ENCODE peak calls at places on chromosomes 11 and 22, in eight cellular contexts. One of them, this sample, is unnamed.

GRCh38 chr11:1277936-1278512 is 31.4 kb downstream of the TOLLIP start:
- DNase-seq in endothelial cell of umbilical vein: no peak
- DNase-seq in transverse colon: no peak
- DNase-seq in GM12878: no peak
- DNase-seq in sigmoid colon: no peak
- DNase-seq in suprapubic skin: no peak
- DNase-seq in HepG2: no peak
- DNase-seq in SK-N-MC: no peak
- DNase-seq in this sample: no peak

GRCh38 chr11:57493507-57494503 is 21.7 kb downstream of the SLC43A1 start:
- DNase-seq in endothelial cell of umbilical vein: peak
- DNase-seq in suprapubic skin: no peak
- DNase-seq in SK-N-MC: no peak
- DNase-seq in GM12878: no peak
- DNase-seq in sigmoid colon: peak
- DNase-seq in HepG2: peak
- DNase-seq in transverse colon: peak
- DNase-seq in this sample: peak

GRCh38 chr11:17206448-17206847 is 1.3 kb downstream of the PIK3C2A start:
- DNase-seq in SK-N-MC: no peak
- DNase-seq in sigmoid colon: no peak
- DNase-seq in endothelial cell of umbilical vein: peak
- DNase-seq in transverse colon: no peak
- DNase-seq in suprapubic skin: no peak
- DNase-seq in HepG2: no peak
- DNase-seq in GM12878: no peak
- DNase-seq in this sample: no peak

GRCh38 chr11:122207505-122207904 is 91.5 kb upstream of the BLID start:
- DNase-seq in transverse colon: no peak
- DNase-seq in sigmoid colon: peak
- DNase-seq in SK-N-MC: no peak
- DNase-seq in GM12878: no peak
- DNase-seq in endothelial cell of umbilical vein: no peak
- DNase-seq in suprapubic skin: no peak
- DNase-seq in HepG2: no peak
- DNase-seq in this sample: no peak

GRCh38 chr11:116740741-116741140 is 32.0 kb downstream of the BUD13 start:
- DNase-seq in sigmoid colon: no peak
- DNase-seq in endothelial cell of umbilical vein: no peak
- DNase-seq in transverse colon: no peak
- DNase-seq in GM12878: no peak
- DNase-seq in SK-N-MC: no peak
- DNase-seq in suprapubic skin: no peak
- DNase-seq in HepG2: no peak
- DNase-seq in this sample: no peak

GRCh38 chr22:50729391-50730012 is 8.5 kb upstream of the ACR start:
- DNase-seq in suprapubic skin: peak
- DNase-seq in endothelial cell of umbilical vein: no peak
- DNase-seq in sigmoid colon: peak
- DNase-seq in SK-N-MC: no peak
- DNase-seq in GM12878: no peak
- DNase-seq in HepG2: no peak
- DNase-seq in transverse colon: peak
- DNase-seq in this sample: no peak

GRCh38 chr22:48299801-48300200 is 1527.9 kb downstream of the BRD1 start:
- DNase-seq in SK-N-MC: no peak
- DNase-seq in sigmoid colon: no peak
- DNase-seq in transverse colon: no peak
- DNase-seq in GM12878: no peak
- DNase-seq in suprapubic skin: no peak
- DNase-seq in endothelial cell of umbilical vein: no peak
- DNase-seq in HepG2: no peak
- DNase-seq in this sample: no peak

GRCh38 chr22:26616650-26617049 is 1.2 kb downstream of the CRYBB1 start:
- DNase-seq in sigmoid colon: no peak
- DNase-seq in suprapubic skin: no peak
- DNase-seq in endothelial cell of umbilical vein: no peak
- DNase-seq in SK-N-MC: no peak
- DNase-seq in transverse colon: no peak
- DNase-seq in HepG2: no peak
- DNase-seq in GM12878: no peak
- DNase-seq in this sample: no peak

GRCh38 chr11:111735262-111736116 is 30.7 kb downstream of the PPP2R1B start:
- DNase-seq in GM12878: no peak
- DNase-seq in SK-N-MC: no peak
- DNase-seq in endothelial cell of umbilical vein: peak
- DNase-seq in sigmoid colon: peak
- DNase-seq in transverse colon: peak
- DNase-seq in HepG2: no peak
- DNase-seq in suprapubic skin: peak
- DNase-seq in this sample: peak

GRCh38 chr11:67041602-67042001 is 15.0 kb upstream of the RHOD start:
- DNase-seq in GM12878: no peak
- DNase-seq in endothelial cell of umbilical vein: no peak
- DNase-seq in suprapubic skin: no peak
- DNase-seq in SK-N-MC: no peak
- DNase-seq in sigmoid colon: no peak
- DNase-seq in transverse colon: no peak
- DNase-seq in HepG2: peak
- DNase-seq in this sample: no peak

GRCh38 chr11:2825886-2826678 is 59.5 kb downstream of the CDKN1C start:
- DNase-seq in GM12878: no peak
- DNase-seq in SK-N-MC: no peak
- DNase-seq in transverse colon: peak
- DNase-seq in HepG2: peak
- DNase-seq in sigmoid colon: peak
- DNase-seq in suprapubic skin: peak
- DNase-seq in endothelial cell of umbilical vein: peak
- DNase-seq in this sample: no peak

GRCh38 chr22:50011447-50012200 is 941 bp downstream of the IL17REL start:
- DNase-seq in transverse colon: no peak
- DNase-seq in GM12878: no peak
- DNase-seq in HepG2: no peak
- DNase-seq in sigmoid colon: peak
- DNase-seq in suprapubic skin: no peak
- DNase-seq in endothelial cell of umbilical vein: no peak
- DNase-seq in SK-N-MC: no peak
- DNase-seq in this sample: no peak

GRCh38 chr11:45773271-45774022 is 31.5 kb upstream of the SLC35C1 start:
- DNase-seq in transverse colon: no peak
- DNase-seq in endothelial cell of umbilical vein: no peak
- DNase-seq in sigmoid colon: no peak
- DNase-seq in HepG2: no peak
- DNase-seq in suprapubic skin: peak
- DNase-seq in SK-N-MC: no peak
- DNase-seq in GM12878: no peak
- DNase-seq in this sample: peak

DNA sequence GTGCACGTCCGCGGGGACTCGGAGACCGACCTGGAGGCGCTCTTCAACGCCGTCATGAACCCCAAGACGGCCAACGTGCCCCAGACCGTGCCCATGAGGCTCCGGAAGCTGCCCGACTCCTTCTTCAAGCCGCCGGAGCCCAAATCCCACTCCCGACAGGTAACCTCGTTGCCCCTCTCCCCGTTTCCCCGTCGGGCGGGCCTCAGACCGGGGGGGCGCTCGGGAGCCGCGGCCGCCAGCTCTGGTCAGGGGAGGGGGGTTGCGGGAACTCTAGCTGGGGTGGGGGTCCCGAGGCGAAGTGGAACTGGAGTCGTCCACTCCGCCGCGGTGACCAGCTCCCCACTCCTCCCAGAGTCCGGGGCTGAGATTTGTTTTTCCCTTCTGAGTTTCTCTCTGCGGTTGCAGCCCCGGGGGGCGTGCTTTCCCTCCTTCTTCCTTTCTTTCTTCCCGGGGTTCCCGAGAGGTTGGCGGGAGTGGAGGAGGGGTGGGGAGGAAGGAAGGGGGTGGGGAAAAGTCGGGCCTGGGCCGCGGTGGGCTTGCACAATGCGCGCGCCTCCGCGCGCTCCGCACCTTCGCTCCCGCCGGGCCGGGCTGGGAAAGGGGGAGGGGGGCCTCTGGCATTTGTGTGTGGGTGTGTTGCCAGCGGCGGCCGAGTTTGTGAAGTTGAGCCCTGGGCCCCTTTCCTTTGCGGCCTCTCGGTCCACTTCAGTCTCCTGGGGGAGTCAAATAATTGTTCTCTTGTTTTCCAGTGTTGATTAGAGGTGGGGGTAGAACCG is 952 bp downstream of the YAP1 start:
- DNase-seq in SK-N-MC: no peak
- DNase-seq in HepG2: peak
- DNase-seq in sigmoid colon: peak
- DNase-seq in transverse colon: peak
- DNase-seq in endothelial cell of umbilical vein: peak
- DNase-seq in GM12878: no peak
- DNase-seq in suprapubic skin: peak
- DNase-seq in this sample: peak
- TF ChIP-seq POLR2AphosphoS5 in SK-N-MC: peak
- TF ChIP-seq POLR2AphosphoS5 in HepG2: peak
- TF ChIP-seq POLR2AphosphoS5 in sigmoid colon: no peak
- TF ChIP-seq POLR2AphosphoS5 in transverse colon: peak
- TF ChIP-seq POLR2AphosphoS5 in endothelial cell of umbilical vein: no peak
- TF ChIP-seq POLR2AphosphoS5 in GM12878: no peak
- TF ChIP-seq POLR2AphosphoS5 in suprapubic skin: no peak
- TF ChIP-seq POLR2AphosphoS5 in this sample: no peak

GRCh38 chr22:32839776-32840571 is 38.5 kb downstream of the TIMP3 start:
- DNase-seq in SK-N-MC: no peak
- DNase-seq in suprapubic skin: no peak
- DNase-seq in transverse colon: no peak
- DNase-seq in GM12878: no peak
- DNase-seq in sigmoid colon: no peak
- DNase-seq in endothelial cell of umbilical vein: no peak
- DNase-seq in HepG2: no peak
- DNase-seq in this sample: no peak

GRCh38 chr22:32837803-32838202 is 36.3 kb downstream of the TIMP3 start:
- DNase-seq in transverse colon: no peak
- DNase-seq in sigmoid colon: no peak
- DNase-seq in endothelial cell of umbilical vein: no peak
- DNase-seq in GM12878: no peak
- DNase-seq in HepG2: no peak
- DNase-seq in SK-N-MC: no peak
- DNase-seq in suprapubic skin: no peak
- DNase-seq in this sample: no peak

GRCh38 chr22:32831571-32831970 is 30.1 kb downstream of the TIMP3 start:
- DNase-seq in transverse colon: no peak
- DNase-seq in HepG2: no peak
- DNase-seq in GM12878: no peak
- DNase-seq in endothelial cell of umbilical vein: no peak
- DNase-seq in SK-N-MC: no peak
- DNase-seq in suprapubic skin: no peak
- DNase-seq in sigmoid colon: peak
- DNase-seq in this sample: no peak

GRCh38 chr22:32837142-32837541 is 35.6 kb downstream of the TIMP3 start:
- DNase-seq in GM12878: no peak
- DNase-seq in sigmoid colon: peak
- DNase-seq in suprapubic skin: no peak
- DNase-seq in endothelial cell of umbilical vein: no peak
- DNase-seq in SK-N-MC: no peak
- DNase-seq in HepG2: no peak
- DNase-seq in transverse colon: no peak
- DNase-seq in this sample: no peak

DNA sequence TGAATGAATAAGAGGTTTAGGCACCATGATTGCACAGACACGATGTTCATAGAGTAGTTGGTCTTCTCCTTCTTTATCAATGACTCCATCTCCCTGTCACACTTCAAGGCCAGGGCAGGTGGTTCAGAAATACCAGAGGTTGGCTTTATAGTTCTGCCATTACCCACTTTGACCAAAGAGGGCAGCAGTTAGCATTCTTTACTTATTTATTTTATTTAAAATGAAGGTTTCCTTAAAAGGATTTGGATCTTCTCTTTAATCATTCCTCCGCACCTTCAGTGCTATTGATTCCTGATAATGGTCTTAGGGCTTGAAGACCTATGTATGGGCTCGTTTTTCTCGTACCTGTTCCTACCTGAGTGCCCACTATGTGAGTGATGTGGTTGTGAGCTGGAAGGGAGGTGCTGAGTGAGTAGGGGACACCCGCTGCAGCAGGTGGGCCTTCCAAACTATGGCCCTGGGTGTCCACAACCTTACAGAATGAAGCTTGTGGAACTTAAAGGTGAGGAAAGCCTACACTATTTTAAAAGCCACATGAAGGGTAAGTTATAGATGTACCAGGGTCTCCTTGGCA is 34.9 kb downstream of the TIMP3 start:
- DNase-seq in SK-N-MC: no peak
- DNase-seq in endothelial cell of umbilical vein: no peak
- DNase-seq in sigmoid colon: no peak
- DNase-seq in transverse colon: no peak
- DNase-seq in HepG2: peak
- DNase-seq in GM12878: no peak
- DNase-seq in suprapubic skin: no peak
- DNase-seq in this sample: no peak
- TF ChIP-seq POLR2AphosphoS5 in SK-N-MC: no peak
- TF ChIP-seq POLR2AphosphoS5 in endothelial cell of umbilical vein: no peak
- TF ChIP-seq POLR2AphosphoS5 in sigmoid colon: no peak
- TF ChIP-seq POLR2AphosphoS5 in transverse colon: no peak
- TF ChIP-seq POLR2AphosphoS5 in HepG2: no peak
- TF ChIP-seq POLR2AphosphoS5 in GM12878: no peak
- TF ChIP-seq POLR2AphosphoS5 in suprapubic skin: no peak
- TF ChIP-seq POLR2AphosphoS5 in this sample: no peak

DNA sequence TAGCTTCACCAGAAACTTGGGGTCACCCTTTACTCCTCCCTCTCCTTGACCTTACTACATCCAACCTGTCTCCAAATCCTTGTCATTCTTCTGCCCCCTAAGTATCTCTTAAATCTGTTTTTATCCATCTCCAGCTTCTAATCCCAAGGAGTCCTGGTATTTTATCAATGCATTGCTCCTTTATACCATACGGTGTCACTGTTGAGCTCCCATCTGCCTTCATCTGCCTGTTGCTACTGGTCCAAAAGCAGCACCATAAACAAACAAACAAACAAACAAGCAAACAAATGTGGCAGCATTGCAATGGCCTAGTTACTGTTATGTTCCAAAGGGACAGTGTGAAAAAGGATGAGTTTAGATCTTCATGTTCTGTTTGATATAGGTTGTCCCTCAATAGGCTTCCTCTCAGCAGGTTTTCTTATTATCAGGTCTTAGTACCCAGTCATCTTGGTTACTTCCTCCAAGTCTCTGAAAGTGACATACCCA is 34.2 kb downstream of the DNHD1 start:
- DNase-seq in transverse colon: no peak
- DNase-seq in sigmoid colon: no peak
- DNase-seq in SK-N-MC: peak
- DNase-seq in HepG2: peak
- DNase-seq in GM12878: peak
- DNase-seq in suprapubic skin: no peak
- DNase-seq in endothelial cell of umbilical vein: peak
- DNase-seq in this sample: no peak
- TF ChIP-seq POLR2AphosphoS5 in transverse colon: no peak
- TF ChIP-seq POLR2AphosphoS5 in sigmoid colon: no peak
- TF ChIP-seq POLR2AphosphoS5 in SK-N-MC: no peak
- TF ChIP-seq POLR2AphosphoS5 in HepG2: no peak
- TF ChIP-seq POLR2AphosphoS5 in GM12878: no peak
- TF ChIP-seq POLR2AphosphoS5 in suprapubic skin: no peak
- TF ChIP-seq POLR2AphosphoS5 in endothelial cell of umbilical vein: no peak
- TF ChIP-seq POLR2AphosphoS5 in this sample: peak

DNA sequence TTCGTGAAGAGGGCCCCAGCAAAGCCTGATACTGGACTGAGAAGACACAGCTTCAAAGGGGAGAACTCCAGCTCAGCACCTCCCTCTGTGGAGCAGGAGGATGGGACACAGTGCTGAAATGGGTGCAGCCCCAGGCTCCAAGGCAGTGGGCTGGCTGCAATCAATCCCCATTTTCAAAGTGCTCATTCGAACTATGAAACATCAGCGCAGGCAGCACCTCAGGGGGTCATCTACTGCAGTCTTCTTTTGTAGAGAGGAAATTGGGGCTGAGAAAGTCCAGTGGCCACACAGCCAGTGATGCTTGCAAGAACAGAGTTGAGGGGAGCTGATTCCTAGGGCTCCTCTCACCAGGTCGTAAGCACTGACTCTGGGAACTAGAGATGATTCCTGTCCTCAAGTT is 25.1 kb downstream of the OPCML start:
- DNase-seq in transverse colon: no peak
- DNase-seq in sigmoid colon: no peak
- DNase-seq in GM12878: no peak
- DNase-seq in endothelial cell of umbilical vein: no peak
- DNase-seq in SK-N-MC: no peak
- DNase-seq in suprapubic skin: no peak
- DNase-seq in HepG2: no peak
- DNase-seq in this sample: no peak
- TF ChIP-seq POLR2AphosphoS5 in transverse colon: no peak
- TF ChIP-seq POLR2AphosphoS5 in sigmoid colon: no peak
- TF ChIP-seq POLR2AphosphoS5 in GM12878: no peak
- TF ChIP-seq POLR2AphosphoS5 in endothelial cell of umbilical vein: no peak
- TF ChIP-seq POLR2AphosphoS5 in SK-N-MC: no peak
- TF ChIP-seq POLR2AphosphoS5 in suprapubic skin: no peak
- TF ChIP-seq POLR2AphosphoS5 in HepG2: no peak
- TF ChIP-seq POLR2AphosphoS5 in this sample: no peak